ENCODE peak calls at places on chromosomes 2 and 18, in nine cellular contexts. V is tibial nerve, T is upper lobe of right lung, A is right lobe of liver, Z is fibroblast of lung, Q is GM23248, K is tibial artery, X is bronchial epithelial cell, J is psoas muscle. I is an unnamed sample. For H3K36me3, the result is how much of the 10 kb centered on the place peaks cover.

GRCh38 chr2:72583376-72583775 is 242.5 kb downstream of the EXOC6B start:
- DNase-seq in V (no peak), T (no peak), A (no peak), Z (no peak), Q (no peak), K (no peak), X (no peak), J (no peak), I (no peak)

GRCh38 chr2:111015256-111015655 is 105.5 kb upstream of the BCL2L11 start:
- DNase-seq in V (no peak), T (no peak), A (no peak), Z (no peak), Q (no peak), K (no peak), X (peak), J (no peak), I (no peak)

GRCh38 chr2:157810037-157810436 is 66.1 kb downstream of the ACVR1 start:
- DNase-seq in V (no peak), T (no peak), A (no peak), Z (peak), Q (no peak), K (no peak), X (no peak), J (no peak), I (no peak)

GRCh38 chr2:222903234-222904220 is 42.7 kb downstream of the ACSL3 start:
- DNase-seq in V (peak), T (no peak), A (peak), Z (peak), Q (peak), K (peak), X (peak), J (no peak), I (peak)

GRCh38 chr2:144827404-144827803 is 307.5 kb upstream of the ZEB2 start:
- DNase-seq in V (no peak), T (no peak), A (no peak), Z (no peak), Q (no peak), K (no peak), X (no peak), J (no peak), I (no peak)

GRCh38 chr2:105880637-105881036 is 135.9 kb downstream of the NCK2 start:
- DNase-seq in V (no peak), T (no peak), A (no peak), Z (no peak), Q (no peak), K (no peak), X (no peak), J (no peak), I (no peak)

GRCh38 chr2:36708119-36708741 is 11.7 kb downstream of the VIT start:
- DNase-seq in V (peak), T (no peak), A (no peak), Z (no peak), Q (peak), K (peak), X (peak), J (no peak), I (no peak)

GRCh38 chr2:157831573-157832315 is 44.4 kb downstream of the ACVR1 start:
- DNase-seq in V (no peak), T (no peak), A (no peak), Z (no peak), Q (no peak), K (no peak), X (no peak), J (no peak), I (no peak)

GRCh38 chr18:11310476-11311086 is 161.2 kb upstream of the PIEZO2 start:
- DNase-seq in V (peak), T (no peak), A (peak), Z (peak), Q (peak), K (no peak), X (peak), J (peak), I (peak)

GRCh38 chr2:220034356-220035121 is 407.1 kb downstream of the SLC4A3 start:
- DNase-seq in V (no peak), T (no peak), A (no peak), Z (peak), Q (peak), K (no peak), X (peak), J (no peak), I (no peak)

GRCh38 chr2:58899692-58900091 is 658.6 kb upstream of the FANCL start:
- DNase-seq in V (no peak), T (no peak), A (no peak), Z (peak), Q (peak), K (no peak), X (no peak), J (no peak), I (no peak)

GRCh38 chr2:162435157-162435556 is 91.2 kb downstream of the GCA start:
- DNase-seq in V (no peak), T (no peak), A (no peak), Z (no peak), Q (no peak), K (no peak), X (no peak), J (no peak), I (no peak)

GRCh38 chr2:27379840-27380625 is 501 bp downstream of the ZNF513 start:
- DNase-seq in V (peak), T (peak), A (peak), Z (peak), Q (peak), K (peak), X (peak), J (peak), I (no peak)

GRCh38 chr2:207782238-207783030 is 12.7 kb upstream of the FZD5 start:
- DNase-seq in V (no peak), T (no peak), A (peak), Z (no peak), Q (no peak), K (no peak), X (peak), J (no peak), I (no peak)

GRCh38 chr18:74190086-74190485 is 41.8 kb downstream of the TIMM21 start:
- DNase-seq in V (no peak), T (no peak), A (no peak), Z (peak), Q (peak), K (no peak), X (no peak), J (no peak), I (no peak)

DNA sequence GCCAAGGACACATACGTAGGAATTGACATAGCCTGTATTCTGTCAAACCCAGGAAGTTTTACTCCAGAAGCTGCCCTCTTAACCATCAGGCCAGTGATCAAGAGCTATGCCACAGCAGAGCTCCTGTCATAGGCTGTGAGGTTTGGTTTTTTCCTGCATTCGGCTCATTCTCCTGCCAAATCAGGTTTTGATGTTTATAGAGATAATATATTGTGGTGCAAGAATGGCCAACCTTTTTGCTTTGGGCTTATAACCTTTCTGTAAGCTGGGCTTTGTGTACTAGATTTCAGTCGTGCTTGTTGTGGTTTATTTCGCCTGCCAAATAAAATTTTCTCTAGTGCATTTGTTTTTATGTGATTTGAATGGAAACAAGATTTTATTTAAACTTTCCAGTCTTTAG is 2.4 kb downstream of the KDM3A start:
- DNase-seq in V (no peak), T (no peak), A (no peak), Z (no peak), Q (no peak), K (no peak), X (no peak), J (no peak), I (no peak)
- H3K4me3 ChIP-seq in V (peak), T (no peak), A (no peak), Z (no peak), Q (peak), K (peak), X (no peak), J (peak), I (no peak)

GRCh38 chr18:3099327-3099726 is 86.4 kb upstream of the LPIN2 start:
- DNase-seq in V (no peak), T (no peak), A (no peak), Z (no peak), Q (no peak), K (no peak), X (no peak), J (no peak), I (no peak)

GRCh38 chr18:3097082-3097481 is 84.1 kb upstream of the LPIN2 start:
- DNase-seq in V (no peak), T (no peak), A (no peak), Z (no peak), Q (no peak), K (no peak), X (no peak), J (no peak), I (no peak)

GRCh38 chr18:3093624-3094354 is 80.8 kb upstream of the LPIN2 start:
- DNase-seq in V (no peak), T (no peak), A (peak), Z (peak), Q (no peak), K (no peak), X (no peak), J (no peak), I (no peak)

GRCh38 chr18:3094355-3094684 is 81.4 kb upstream of the LPIN2 start:
- DNase-seq in V (no peak), T (no peak), A (no peak), Z (no peak), Q (no peak), K (no peak), X (no peak), J (no peak), I (no peak)

GRCh38 chr18:3095921-3096320 is 83.0 kb upstream of the LPIN2 start:
- DNase-seq in V (no peak), T (no peak), A (no peak), Z (no peak), Q (no peak), K (no peak), X (no peak), J (no peak), I (no peak)
- H3K36me3 ChIP-seq in V (under half), T (under half), A (under half), Z (under half), Q (under half), K (under half), X (under half), J (half or more), I (under half)

DNA sequence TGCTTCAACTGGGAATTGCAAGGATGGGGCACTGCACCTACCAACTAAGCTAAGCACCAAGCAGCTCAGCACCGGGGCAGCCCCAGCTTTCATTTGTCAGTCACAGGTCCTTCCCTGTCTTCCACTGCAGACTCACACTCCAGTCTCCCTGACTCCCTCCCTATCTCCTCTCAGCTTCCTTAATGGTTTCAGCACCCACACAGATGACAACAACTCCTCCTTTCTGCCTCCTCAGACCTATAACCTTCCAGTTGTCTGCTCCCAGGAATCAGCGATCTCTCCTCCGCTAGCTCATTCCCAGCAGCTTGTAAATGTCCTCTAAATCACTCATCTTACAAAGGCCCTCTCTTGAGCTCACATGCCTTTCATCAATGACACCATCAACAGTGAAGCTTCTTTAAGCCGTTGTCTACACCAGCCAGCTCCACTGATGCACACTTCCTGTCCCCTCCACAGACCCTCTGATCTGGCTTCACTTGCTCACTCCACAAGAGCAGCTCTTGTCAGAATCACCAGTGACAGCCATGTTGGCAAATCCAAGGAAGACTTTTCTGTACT is 32.1 kb downstream of the CLASP1 start:
- DNase-seq in V (no peak), T (no peak), A (no peak), Z (peak), Q (peak), K (no peak), X (no peak), J (no peak), I (no peak)
- H3K4me3 ChIP-seq in V (no peak), T (no peak), A (no peak), Z (no peak), Q (no peak), K (no peak), X (no peak), J (no peak), I (no peak)

DNA sequence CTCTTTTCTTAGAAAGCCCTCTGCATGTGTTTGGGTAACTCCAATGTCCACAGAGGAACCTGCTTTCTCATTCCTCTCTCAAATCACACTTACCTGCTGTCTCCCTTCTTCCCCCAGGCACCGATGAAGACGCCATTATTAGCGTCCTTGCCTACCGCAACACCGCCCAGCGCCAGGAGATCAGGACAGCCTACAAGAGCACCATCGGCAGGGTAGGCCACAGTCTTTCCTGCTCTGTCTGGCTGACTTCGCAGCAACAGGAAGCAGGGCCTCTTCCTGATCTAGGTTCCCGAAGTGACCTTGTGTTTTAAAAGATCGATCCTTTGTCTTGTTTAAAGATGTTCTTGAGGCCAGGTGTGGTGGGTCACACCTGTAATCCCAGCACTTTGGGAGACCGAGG is 25.0 kb upstream of the GMCL1 start:
- DNase-seq in V (no peak), T (no peak), A (no peak), Z (no peak), Q (no peak), K (no peak), X (no peak), J (no peak), I (no peak)
- H3K36me3 ChIP-seq in V (under half), T (half or more), A (under half), Z (under half), Q (under half), K (under half), X (under half), J (half or more), I (under half)

GRCh38 chr2:88838165-88838635 is 146.7 kb downstream of the RPIA start:
- DNase-seq in V (no peak), T (no peak), A (no peak), Z (no peak), Q (no peak), K (no peak), X (no peak), J (no peak), I (no peak)

GRCh38 chr2:88843651-88844050 is 152.2 kb downstream of the RPIA start:
- DNase-seq in V (no peak), T (no peak), A (no peak), Z (no peak), Q (no peak), K (no peak), X (no peak), J (no peak), I (no peak)

GRCh38 chr2:88843061-88843460 is 151.6 kb downstream of the RPIA start:
- DNase-seq in V (no peak), T (no peak), A (no peak), Z (no peak), Q (no peak), K (no peak), X (no peak), J (no peak), I (no peak)

GRCh38 chr2:88842656-88843055 is 151.2 kb downstream of the RPIA start:
- DNase-seq in V (no peak), T (no peak), A (no peak), Z (no peak), Q (no peak), K (no peak), X (no peak), J (no peak), I (no peak)

DNA sequence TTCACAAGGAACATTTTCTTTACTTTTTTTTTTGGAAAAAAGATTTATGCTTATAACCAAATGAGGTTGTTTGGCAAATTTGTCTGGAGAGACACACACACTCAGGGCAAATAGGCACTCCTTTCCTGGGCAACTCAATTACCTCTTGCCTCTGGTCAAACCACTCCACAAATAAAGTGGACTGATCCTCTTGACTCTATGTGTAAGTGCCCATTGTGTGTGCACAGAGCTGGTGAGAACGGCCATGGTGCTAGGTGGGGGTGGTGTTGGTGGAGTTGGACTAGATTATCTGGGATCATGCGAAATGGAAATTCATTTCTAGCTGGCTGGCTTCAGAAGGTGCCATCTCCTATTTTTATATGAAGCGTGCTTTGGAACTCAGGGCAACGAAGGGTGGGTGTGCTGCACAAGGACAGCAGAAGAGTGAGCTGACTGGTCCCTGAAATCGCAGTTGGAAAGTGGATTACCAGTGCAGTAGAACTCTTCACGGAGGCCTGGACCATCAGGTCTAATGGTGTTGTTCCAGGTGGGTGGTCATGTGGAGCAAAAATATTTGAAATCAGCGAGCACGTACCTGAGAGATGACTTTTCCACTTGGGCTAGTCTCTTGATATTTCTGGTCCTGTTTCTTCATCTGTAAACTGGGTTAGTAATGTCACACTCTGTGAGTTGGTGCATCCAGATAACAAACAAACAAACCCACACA is 149.9 kb downstream of the RPIA start:
- DNase-seq in V (no peak), T (no peak), A (no peak), Z (no peak), Q (no peak), K (no peak), X (no peak), J (no peak), I (no peak)
- H3K4me3 ChIP-seq in V (no peak), T (no peak), A (no peak), Z (no peak), Q (no peak), K (no peak), X (no peak), J (no peak), I (no peak)